ENCODE peak calls at places on chromosomes 13 and 19, in seven cellular contexts. M is H9; H is WTC11; R is CD4-positive, alpha-beta T cell; Z is activated B cell treated with CpG ODN at 0.5 μM for 24 hours; I is fibroblast of the aortic adventitia; Q is heart right ventricle. Y is an unnamed sample.

GRCh38 chr13:20209937-20210336 is 17.2 kb upstream of the GJB2 start:
- DNase-seq in Z (no peak), M (no peak), R (no peak), Q (no peak), H (no peak), I (no peak), Y (no peak)

GRCh38 chr19:33740811-33741396 is 55.8 kb upstream of the KCTD15 start:
- DNase-seq in M (peak; percentile 69), I (peak; percentile 39), H (peak; percentile 81), Z (no peak), R (no peak), Q (peak; percentile 42), Y (peak; percentile 53)

GRCh38 chr13:83211301-83211700 is 671.0 kb downstream of the SLITRK1 start:
- DNase-seq in I (peak; percentile 64), M (no peak), Q (no peak), H (no peak), Z (no peak), R (no peak), Y (no peak)

GRCh38 chr13:49954674-49955455 is 18.7 kb upstream of the SPRYD7 start:
- DNase-seq in Q (no peak), R (no peak), Z (no peak), H (no peak), M (no peak), I (peak; percentile 25), Y (no peak)

GRCh38 chr13:110005563-110005962 is 219.2 kb upstream of the IRS2 start:
- DNase-seq in R (no peak), I (no peak), M (no peak), Q (no peak), H (no peak), Z (no peak), Y (no peak)

GRCh38 chr19:343941-344624 is 513 bp downstream of the MIER2 start:
- DNase-seq in H (peak; percentile 50), R (no peak), Z (no peak), I (peak; percentile 44), M (no peak), Q (no peak), Y (peak; percentile 22)

GRCh38 chr13:106617561-106617960 is 49.6 kb upstream of the ARGLU1 start:
- DNase-seq in M (peak; percentile 48), Z (no peak), Q (no peak), H (no peak), I (peak; percentile 60), R (no peak), Y (no peak)

GRCh38 chr13:79780240-79780639 is 299.3 kb downstream of the NDFIP2 start:
- DNase-seq in R (no peak), H (no peak), Z (no peak), I (peak; percentile 69), Q (no peak), M (no peak), Y (no peak)

GRCh38 chr19:5339470-5339949 is 1.1 kb downstream of the PTPRS start:
- DNase-seq in Z (no peak), Q (no peak), I (no peak), H (peak; percentile 30), M (no peak), R (no peak), Y (peak; percentile 23)

GRCh38 chr13:32170841-32171240 is 139.3 kb downstream of the FRY start:
- DNase-seq in R (no peak), Q (no peak), I (no peak), Z (no peak), H (no peak), M (no peak), Y (no peak)

DNA sequence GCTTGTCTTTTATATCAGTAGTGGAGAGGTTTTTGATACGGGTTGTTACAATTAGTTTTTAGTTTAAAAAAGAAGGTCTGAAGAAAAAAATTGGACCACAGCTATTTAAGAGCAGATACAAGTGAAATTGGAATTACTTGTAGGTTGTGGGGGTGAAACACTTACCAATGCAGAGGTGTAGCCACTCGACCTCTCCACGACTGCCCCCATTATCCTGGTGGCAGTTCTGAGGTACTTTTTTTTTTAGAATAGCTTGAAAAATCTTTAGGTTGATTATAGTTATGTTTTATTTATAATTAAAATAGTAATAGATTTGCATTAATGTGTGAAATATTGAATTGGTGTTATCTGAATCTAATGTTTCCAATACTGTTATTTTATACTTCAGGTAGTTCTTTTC is 60.7 kb downstream of the PAN3 start:
- DNase-seq in R (no peak), Z (no peak), M (no peak), H (no peak), I (no peak), Q (no peak), Y (no peak)
- TF ChIP-seq CTCF in R (no peak), Z (no peak), M (peak; percentile 46), H (no peak), I (peak; percentile 24), Q (no peak), Y (no peak)

GRCh38 chr13:59392328-59392727 is 771.4 kb downstream of the DIAPH3 start:
- DNase-seq in R (no peak), H (no peak), Q (no peak), Z (no peak), M (no peak), I (no peak), Y (no peak)

GRCh38 chr13:59394526-59394925 is 769.2 kb downstream of the DIAPH3 start:
- DNase-seq in R (no peak), Q (no peak), Z (no peak), M (no peak), I (no peak), H (no peak), Y (no peak)

GRCh38 chr13:59391696-59392095 is 772.0 kb downstream of the DIAPH3 start:
- DNase-seq in M (peak; percentile 52), Z (no peak), Q (peak; percentile 85), R (peak; percentile 51), H (peak; percentile 48), I (peak; percentile 77), Y (peak; percentile 39)
- TF ChIP-seq CTCF in M (peak; percentile 95), Z (no peak), Q (peak; percentile 92), R (peak; percentile 65), H (peak; percentile 66), I (peak; percentile 90), Y (no peak)

GRCh38 chr19:2461751-2462634 is 5.2 kb upstream of the LMNB2 start:
- DNase-seq in H (peak; percentile 78), M (peak; percentile 84), Z (peak; percentile 57), Q (peak; percentile 45), I (peak; percentile 51), R (peak; percentile 41), Y (peak; percentile 66)
- TF ChIP-seq CTCF in H (no peak), M (no peak), Z (no peak), Q (no peak), I (peak; percentile 44), R (no peak), Y (no peak)

GRCh38 chr19:48617146-48617937 is 1.6 kb downstream of the RPL18 start:
- DNase-seq in I (peak; percentile 60), Z (no peak), H (no peak), Q (no peak), M (peak; percentile 28), R (no peak), Y (no peak)
- TF ChIP-seq CTCF in I (peak; percentile 37), Z (no peak), H (no peak), Q (no peak), M (no peak), R (no peak), Y (peak; percentile 17)

DNA sequence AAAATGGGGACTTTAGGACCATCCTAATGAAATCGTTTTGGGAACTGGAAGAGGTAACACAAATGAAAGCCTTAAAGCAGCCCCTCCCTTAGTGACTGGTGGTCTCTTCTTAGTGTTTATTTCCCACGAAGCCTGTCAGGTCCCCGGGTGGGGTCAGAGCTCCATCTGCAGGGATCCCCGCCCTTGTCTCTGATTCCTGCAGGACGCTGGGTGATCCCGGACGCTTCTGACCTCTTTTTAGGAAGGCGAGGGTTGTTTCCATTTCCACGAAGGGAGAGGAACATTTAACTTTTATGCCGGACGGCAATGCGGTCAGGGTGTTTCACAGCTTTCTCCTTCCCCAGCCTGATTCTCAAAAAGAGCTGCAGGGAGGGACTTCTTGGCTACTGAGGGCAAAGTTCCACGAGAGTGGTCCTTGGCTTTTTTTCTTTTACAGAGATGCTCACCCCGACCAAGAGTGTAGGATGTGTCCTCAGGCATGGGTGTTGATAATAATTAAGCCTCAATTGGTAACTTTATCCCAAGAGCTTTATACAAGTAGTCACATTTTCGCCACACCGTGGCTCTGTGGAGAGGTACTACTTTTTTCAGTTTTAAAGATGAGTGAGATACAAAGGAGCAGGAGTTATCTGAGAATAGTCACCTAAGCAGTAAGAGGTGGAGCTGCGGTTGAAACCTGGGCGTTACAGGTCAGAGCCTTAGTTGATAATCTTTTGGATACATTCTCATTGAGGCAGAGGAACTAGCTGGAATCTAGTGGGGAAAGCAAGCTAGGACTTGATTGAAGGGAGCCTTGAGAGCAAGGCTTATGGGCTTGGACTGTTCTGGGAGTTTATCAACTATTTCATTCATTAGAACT is 813 bp downstream of the ZNF284 start:
- DNase-seq in R (no peak), I (peak; percentile 13), H (no peak), M (no peak), Z (no peak), Q (no peak), Y (peak; percentile 7)
- TF ChIP-seq CTCF in R (no peak), I (no peak), H (no peak), M (no peak), Z (no peak), Q (no peak), Y (no peak)

GRCh38 chr19:41883821-41884733 is 1.1 kb downstream of the ARHGEF1 start:
- DNase-seq in Z (peak; percentile 86), I (peak; percentile 95), H (peak; percentile 96), M (peak; percentile 97), Q (peak; percentile 94), R (peak; percentile 87), Y (peak; percentile 98)
- TF ChIP-seq CTCF in Z (no peak), I (peak; percentile 40), H (no peak), M (no peak), Q (no peak), R (no peak), Y (no peak)

GRCh38 chr19:35959040-35959967 is 23.1 kb downstream of the LRFN3 start:
- DNase-seq in M (peak; percentile 41), H (peak; percentile 47), I (no peak), Z (peak; percentile 42), R (peak; percentile 83), Q (no peak), Y (no peak)
- TF ChIP-seq CTCF in M (peak; percentile 44), H (no peak), I (no peak), Z (no peak), R (peak; percentile 95), Q (no peak), Y (no peak)

GRCh38 chr19:46428278-46429141 is at the start of gene PNMA8C:
- DNase-seq in Z (no peak), M (peak; percentile 93), Q (peak; percentile 61), H (peak; percentile 93), R (peak; percentile 31), I (no peak), Y (peak; percentile 62)

GRCh38 chr19:46435009-46435408 is 6.3 kb upstream of the PNMA8C start:
- DNase-seq in M (no peak), Q (no peak), Z (no peak), R (no peak), H (no peak), I (no peak), Y (no peak)

GRCh38 chr19:46427518-46427917 is 1.2 kb downstream of the PNMA8C start:
- DNase-seq in Z (no peak), R (no peak), M (no peak), I (no peak), H (no peak), Q (no peak), Y (no peak)

GRCh38 chr19:46429999-46430398 is 1.3 kb upstream of the PNMA8C start:
- DNase-seq in I (no peak), Q (no peak), Z (no peak), R (no peak), M (no peak), H (no peak), Y (no peak)

GRCh38 chr19:46431824-46432223 is 3.1 kb upstream of the PNMA8C start:
- DNase-seq in H (peak; percentile 75), Z (no peak), M (peak; percentile 77), I (no peak), R (no peak), Q (no peak), Y (no peak)
- TF ChIP-seq CTCF in H (peak; percentile 40), Z (no peak), M (peak; percentile 60), I (no peak), R (no peak), Q (no peak), Y (no peak)

Y was measured in Calu3.